ENCODE peak calls at places on chromosomes 1 and 21, in four cellular contexts. V, G, N and D are unnamed samples.

GRCh38 chr1:7899741-7900140 is 40.9 kb downstream of the TNFRSF9 start:
- DNase-seq in V (no peak), G (no peak), N (no peak), D (no peak)

GRCh38 chr1:165369255-165369848 is 12.8 kb upstream of the LMX1A start:
- DNase-seq in V (no peak), G (no peak), N (peak), D (peak)

GRCh38 chr1:205421728-205422127 is at the start of gene LEMD1:
- DNase-seq in V (no peak), G (no peak), N (no peak), D (no peak)

GRCh38 chr21:34859976-34860653 is 189.0 kb downstream of the RUNX1 start:
- DNase-seq in V (no peak), G (no peak), N (no peak), D (no peak)

GRCh38 chr1:207999274-207999915 is 88.5 kb upstream of the CD34 start:
- DNase-seq in V (no peak), G (no peak), N (no peak), D (no peak)

GRCh38 chr1:202235856-202236837 is 42.5 kb downstream of the LGR6 start:
- DNase-seq in V (peak), G (peak), N (peak), D (peak)

GRCh38 chr1:92315766-92316413 is 17.0 kb downstream of the RPAP2 start:
- DNase-seq in V (no peak), G (no peak), N (no peak), D (no peak)

GRCh38 chr1:169527461-169528213 is 41.9 kb upstream of the SLC19A2 start:
- DNase-seq in V (no peak), G (no peak), N (no peak), D (no peak)

GRCh38 chr1:7650801-7651200 is 120.3 kb upstream of the VAMP3 start:
- DNase-seq in V (no peak), G (no peak), N (no peak), D (peak)

GRCh38 chr1:154755858-154756730 is 114.0 kb downstream of the KCNN3 start:
- DNase-seq in V (no peak), G (no peak), N (no peak), D (no peak)

GRCh38 chr1:27366113-27366410 is 699 bp downstream of the MAP3K6 start:
- DNase-seq in V (no peak), G (no peak), N (peak), D (peak)

GRCh38 chr21:32708069-32708468 is 19.7 kb downstream of the SYNJ1 start:
- DNase-seq in V (no peak), G (no peak), N (no peak), D (no peak)

GRCh38 chr21:42258150-42258884 is 39.4 kb downstream of the ABCG1 start:
- DNase-seq in V (peak), G (no peak), N (peak), D (peak)

GRCh38 chr1:225733254-225733653 is 44.4 kb upstream of the SRP9 start:
- DNase-seq in V (no peak), G (no peak), N (no peak), D (peak)

GRCh38 chr1:117883620-117884019 is 45.8 kb downstream of the GDAP2 start:
- DNase-seq in V (no peak), G (no peak), N (no peak), D (no peak)

GRCh38 chr1:11847667-11848445 is at the start of gene NPPA:
- DNase-seq in V (no peak), G (no peak), N (no peak), D (no peak)

GRCh38 chr1:40027647-40028046 is 12.9 kb upstream of the CAP1 start:
- DNase-seq in V (no peak), G (no peak), N (no peak), D (no peak)

GRCh38 chr1:241611063-241611462 is 29.1 kb downstream of the CHML start:
- DNase-seq in V (no peak), G (no peak), N (peak), D (peak)

GRCh38 chr1:77430966-77431735 is 149.3 kb downstream of the AK5 start:
- DNase-seq in V (no peak), G (no peak), N (no peak), D (no peak)

GRCh38 chr1:196115641-196116040 is 492.6 kb downstream of the KCNT2 start:
- DNase-seq in V (no peak), G (no peak), N (no peak), D (no peak)

GRCh38 chr1:162136760-162137537 is 67.5 kb downstream of the NOS1AP start:
- DNase-seq in V (no peak), G (no peak), N (no peak), D (peak)

GRCh38 chr1:241842565-241842964 is 5.4 kb upstream of the EXO1 start:
- DNase-seq in V (no peak), G (no peak), N (no peak), D (no peak)

GRCh38 chr1:216822480-216822879 is 99.3 kb upstream of the ESRRG start:
- DNase-seq in V (no peak), G (no peak), N (no peak), D (no peak)

GRCh38 chr1:112461200-112461871 is 47.4 kb upstream of the WNT2B start:
- DNase-seq in V (no peak), G (no peak), N (no peak), D (no peak)

GRCh38 chr1:199226163-199226562 is 587.3 kb downstream of the PTPRC start:
- DNase-seq in V (no peak), G (peak), N (no peak), D (no peak)

GRCh38 chr1:45259053-45259452 is 52.6 kb upstream of the ZSWIM5 start:
- DNase-seq in V (no peak), G (no peak), N (no peak), D (no peak)

GRCh38 chr1:144101397-144102050 is 129.7 kb upstream of the FAM72C start:
- DNase-seq in V (no peak), G (no peak), N (no peak), D (no peak)

GRCh38 chr1:153354515-153355193 is 3.0 kb upstream of the S100A9 start:
- DNase-seq in V (no peak), G (no peak), N (no peak), D (no peak)

GRCh38 chr21:31159808-31160207 is 121.5 kb upstream of the KRTAP19-8 start:
- DNase-seq in V (no peak), G (no peak), N (no peak), D (no peak)

GRCh38 chr1:70468180-70468579 is 57.1 kb downstream of the CTH start:
- DNase-seq in V (no peak), G (no peak), N (no peak), D (no peak)

GRCh38 chr1:238469146-238469601 is 578.5 kb upstream of the ZP4 start:
- DNase-seq in V (no peak), G (no peak), N (no peak), D (no peak)

GRCh38 chr1:200182701-200183100 is 155.2 kb downstream of the NR5A2 start:
- DNase-seq in V (no peak), G (no peak), N (no peak), D (no peak)

GRCh38 chr21:27769763-27770162 is 802.9 kb upstream of the ADAMTS5 start:
- DNase-seq in V (no peak), G (no peak), N (no peak), D (no peak)

GRCh38 chr1:43540653-43541071 is 10.0 kb downstream of the PTPRF start:
- DNase-seq in V (no peak), G (no peak), N (no peak), D (no peak)

GRCh38 chr1:161172776-161173376 is 4.4 kb downstream of the B4GALT3 start:
- DNase-seq in V (no peak), G (no peak), N (no peak), D (no peak)

GRCh38 chr1:109913360-109913879 is 2.8 kb downstream of the CSF1 start:
- DNase-seq in V (no peak), G (no peak), N (no peak), D (no peak)

GRCh38 chr1:23953020-23953419 is 6.6 kb upstream of the PNRC2 start:
- DNase-seq in V (no peak), G (no peak), N (no peak), D (peak)
- TF ChIP-seq GABPA in V (no peak), G (no peak), N (no peak), D (no peak)

GRCh38 chr1:9105336-9105867 is 23.5 kb downstream of the GPR157 start:
- DNase-seq in V (no peak), G (no peak), N (no peak), D (no peak)

GRCh38 chr1:9100471-9101043 is 28.3 kb downstream of the GPR157 start:
- DNase-seq in V (no peak), G (no peak), N (no peak), D (peak)

GRCh38 chr1:9097947-9098705 is 28.7 kb upstream of the SLC2A5 start:
- DNase-seq in V (no peak), G (no peak), N (no peak), D (no peak)

GRCh38 chr1:9099555-9099954 is 29.3 kb downstream of the GPR157 start:
- DNase-seq in V (no peak), G (no peak), N (peak), D (peak)

GRCh38 chr1:9101510-9102146 is 27.3 kb downstream of the GPR157 start:
- DNase-seq in V (peak), G (no peak), N (peak), D (peak)
- TF ChIP-seq ATF3 in V (no peak), G (no peak), N (no peak), D (no peak)

GRCh38 chr1:211910917-211911485 is 80.4 kb upstream of the LPGAT1 start:
- DNase-seq in V (no peak), G (no peak), N (no peak), D (no peak)
- TF ChIP-seq GABPA in V (no peak), G (no peak), N (no peak), D (no peak)

DNA sequence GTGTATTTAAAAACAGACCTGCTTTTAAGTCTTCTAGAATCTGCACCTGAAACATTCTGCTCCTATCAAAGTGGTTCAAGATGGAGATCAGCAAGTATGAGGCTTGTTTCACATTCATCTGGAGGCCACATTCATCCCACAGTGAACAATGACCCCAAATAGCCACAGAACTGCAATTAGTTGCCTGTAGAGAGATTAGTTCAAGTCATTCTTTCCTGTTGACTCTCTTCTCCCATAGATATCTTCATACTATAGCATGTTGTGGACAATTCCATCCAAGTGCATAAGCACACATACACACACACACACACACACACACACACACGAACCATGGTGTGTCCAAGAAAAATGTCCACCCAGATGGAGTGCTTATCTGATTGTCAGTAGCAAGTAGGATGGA is 101.7 kb upstream of the FGGY start:
- DNase-seq in V (no peak), G (no peak), N (no peak), D (no peak)
- TF ChIP-seq ATF3 in V (no peak), G (no peak), N (no peak), D (no peak)

GRCh38 chr1:209895709-209896108 is 42.3 kb upstream of the SYT14 start:
- DNase-seq in V (no peak), G (no peak), N (no peak), D (no peak)
- TF ChIP-seq GABPA in V (no peak), G (no peak), N (no peak), D (no peak)

GRCh38 chr1:41360074-41361027 is 883 bp upstream of the FOXO6 start:
- DNase-seq in V (no peak), G (no peak), N (no peak), D (no peak)
- TF ChIP-seq ATF3 in V (no peak), G (no peak), N (no peak), D (no peak)